ENCODE peak calls at places on chromosomes 11 and 22, in five cellular contexts. Z is tibial artery, E is spleen, J is BE2C, B is astrocyte. Y is an unnamed sample. For H3K27me3 and H3K4me1, the result is how much of the 10 kb centered on the place peaks cover.

GRCh38 chr22:17919276-17920144 is 104.9 kb downstream of the MICAL3 start:
- DNase-seq in Z (no peak), J (no peak), B (no peak), E (no peak), Y (no peak)

GRCh38 chr11:66966351-66966750 is 8.2 kb upstream of the PC start:
- DNase-seq in E (no peak), Z (no peak), B (no peak), J (no peak), Y (peak)

GRCh38 chr11:63244862-63245261 is 1.5 kb upstream of the SLC22A25 start:
- DNase-seq in J (no peak), E (no peak), Z (no peak), B (no peak), Y (no peak)

GRCh38 chr22:27502327-27502726 is 299.2 kb downstream of the MN1 start:
- DNase-seq in B (no peak), Z (no peak), E (no peak), J (no peak), Y (no peak)

GRCh38 chr11:66956689-66957290 is 1.4 kb downstream of the PC start:
- DNase-seq in E (no peak), Z (no peak), J (no peak), B (peak), Y (no peak)

GRCh38 chr22:43821606-43822425 is 9.7 kb upstream of the EFCAB6 start:
- DNase-seq in B (no peak), Z (peak), J (no peak), E (no peak), Y (no peak)

GRCh38 chr11:103888541-103888951 is 147.9 kb upstream of the DDI1 start:
- DNase-seq in E (no peak), Z (no peak), B (peak), J (no peak), Y (no peak)

GRCh38 chr11:76236092-76237026 is 30.1 kb upstream of the WNT11 start:
- DNase-seq in Z (no peak), E (peak), B (peak), J (peak), Y (peak)

GRCh38 chr11:111302298-111302697 is 4.0 kb downstream of the POU2AF3 start:
- DNase-seq in B (no peak), E (no peak), J (no peak), Z (no peak), Y (peak)

GRCh38 chr11:46271875-46272815 is 5.3 kb upstream of the CREB3L1 start:
- DNase-seq in J (no peak), Z (no peak), E (peak), B (peak), Y (no peak)

GRCh38 chr11:35013514-35014191 is 97.2 kb downstream of the PDHX start:
- DNase-seq in B (no peak), Z (no peak), E (no peak), J (no peak), Y (no peak)

GRCh38 chr11:35330924-35331323 is 88.4 kb downstream of the SLC1A2 start:
- DNase-seq in J (no peak), Z (no peak), E (no peak), B (no peak), Y (peak)

GRCh38 chr11:121337740-121338272 is 45.2 kb downstream of the SC5D start:
- DNase-seq in E (no peak), J (no peak), B (no peak), Z (no peak), Y (no peak)

GRCh38 chr11:1118755-1119275 is 38.9 kb upstream of the MUC5AC start:
- DNase-seq in J (no peak), Z (peak), B (no peak), E (no peak), Y (no peak)

GRCh38 chr22:24763872-24764485 is 10.5 kb downstream of the PIWIL3 start:
- DNase-seq in B (no peak), E (no peak), J (no peak), Z (no peak), Y (no peak)

GRCh38 chr22:23400286-23400981 is 179.7 kb downstream of the IGLL1 start:
- DNase-seq in J (no peak), B (no peak), E (no peak), Z (peak), Y (no peak)

GRCh38 chr11:15944460-15944859 is 411.9 kb downstream of the SOX6 start:
- DNase-seq in Z (no peak), E (no peak), J (no peak), B (no peak), Y (no peak)

DNA sequence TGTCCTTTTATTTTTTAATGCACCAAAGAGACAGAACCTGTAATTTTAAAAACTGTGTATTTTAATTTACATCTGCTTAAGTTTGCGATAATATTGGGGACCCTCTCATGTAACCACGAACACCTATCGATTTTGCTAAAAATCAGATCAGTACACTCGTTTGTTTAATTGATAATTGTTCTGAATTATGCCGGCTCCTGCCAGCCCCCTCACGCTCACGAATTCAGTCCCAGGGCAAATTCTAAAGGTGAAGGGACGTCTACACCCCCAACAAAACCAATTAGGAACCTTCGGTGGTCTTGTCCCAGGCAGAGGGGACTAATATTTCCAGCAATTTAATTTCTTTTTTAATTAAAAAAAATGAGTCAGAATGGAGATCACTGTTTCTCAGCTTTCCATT is 1.1 kb upstream of the CCND1 start:
- DNase-seq in E (no peak), J (no peak), Z (no peak), B (no peak), Y (no peak)
- H3K4me3 ChIP-seq in E (peak), J (peak), Z (peak), B (peak), Y (no peak)

DNA sequence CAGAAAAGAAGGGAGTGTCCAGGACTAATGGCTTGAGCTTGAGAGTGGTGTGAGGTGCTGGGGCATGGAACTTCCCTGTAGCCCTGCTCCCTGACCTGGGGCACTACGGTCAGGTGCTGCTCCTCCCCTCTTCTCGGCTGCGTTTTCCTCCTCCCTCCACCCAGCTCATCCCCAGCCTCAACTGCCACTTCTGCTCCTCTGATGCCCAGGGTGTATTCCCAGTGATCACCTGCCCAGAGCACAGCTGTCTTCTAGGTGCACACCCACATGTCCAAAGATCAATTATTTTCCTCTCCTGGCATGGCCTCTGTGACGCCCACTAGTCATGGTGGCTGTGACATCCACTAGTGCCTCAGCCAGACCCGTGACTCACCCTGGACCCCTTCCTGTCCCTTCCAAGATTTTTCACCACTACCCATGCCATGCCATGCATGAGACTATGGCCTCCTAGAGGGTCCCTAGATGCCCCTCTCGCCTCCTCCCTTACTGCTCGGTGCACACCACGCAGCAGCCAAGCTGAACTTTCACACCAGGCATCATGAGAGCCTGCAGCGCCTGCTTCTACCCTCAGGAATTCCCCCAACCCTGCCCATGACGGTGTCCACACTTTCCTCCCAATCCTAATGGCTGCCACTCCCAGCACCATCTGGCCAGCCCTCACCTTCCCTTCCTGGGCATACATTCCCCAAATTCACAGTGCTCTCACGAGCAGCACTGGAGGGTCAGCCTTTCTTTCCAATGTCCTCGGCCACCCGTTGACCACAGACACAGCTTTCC is 1.9 kb downstream of the P2RX6 start:
- DNase-seq in E (peak), J (no peak), B (no peak), Z (no peak), Y (peak)
- H3K27me3 ChIP-seq in E (under half), J (under half), B (under half), Z (under half), Y (under half)

DNA sequence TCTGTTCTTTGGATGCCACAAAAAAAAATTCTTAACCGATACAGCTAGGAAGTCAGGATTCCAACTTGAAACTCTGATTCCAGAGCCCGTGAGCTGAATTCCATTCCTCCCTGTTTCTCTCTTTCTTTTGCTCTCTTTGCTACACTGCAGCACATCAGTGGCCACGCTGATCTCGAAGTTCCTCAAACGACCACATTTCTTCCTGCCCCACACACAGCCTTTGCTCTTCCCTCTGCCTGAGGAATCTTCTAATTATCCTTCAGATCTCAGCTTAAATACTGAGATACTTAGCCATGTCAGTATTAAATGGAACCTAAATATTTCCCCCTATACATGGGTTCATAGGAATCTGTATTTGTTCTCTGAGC is 86.8 kb downstream of the MAML2 start:
- DNase-seq in B (no peak), E (no peak), Z (no peak), J (no peak), Y (no peak)
- H3K4me1 ChIP-seq in B (under half), E (half or more), Z (under half), J (under half), Y (under half)

DNA sequence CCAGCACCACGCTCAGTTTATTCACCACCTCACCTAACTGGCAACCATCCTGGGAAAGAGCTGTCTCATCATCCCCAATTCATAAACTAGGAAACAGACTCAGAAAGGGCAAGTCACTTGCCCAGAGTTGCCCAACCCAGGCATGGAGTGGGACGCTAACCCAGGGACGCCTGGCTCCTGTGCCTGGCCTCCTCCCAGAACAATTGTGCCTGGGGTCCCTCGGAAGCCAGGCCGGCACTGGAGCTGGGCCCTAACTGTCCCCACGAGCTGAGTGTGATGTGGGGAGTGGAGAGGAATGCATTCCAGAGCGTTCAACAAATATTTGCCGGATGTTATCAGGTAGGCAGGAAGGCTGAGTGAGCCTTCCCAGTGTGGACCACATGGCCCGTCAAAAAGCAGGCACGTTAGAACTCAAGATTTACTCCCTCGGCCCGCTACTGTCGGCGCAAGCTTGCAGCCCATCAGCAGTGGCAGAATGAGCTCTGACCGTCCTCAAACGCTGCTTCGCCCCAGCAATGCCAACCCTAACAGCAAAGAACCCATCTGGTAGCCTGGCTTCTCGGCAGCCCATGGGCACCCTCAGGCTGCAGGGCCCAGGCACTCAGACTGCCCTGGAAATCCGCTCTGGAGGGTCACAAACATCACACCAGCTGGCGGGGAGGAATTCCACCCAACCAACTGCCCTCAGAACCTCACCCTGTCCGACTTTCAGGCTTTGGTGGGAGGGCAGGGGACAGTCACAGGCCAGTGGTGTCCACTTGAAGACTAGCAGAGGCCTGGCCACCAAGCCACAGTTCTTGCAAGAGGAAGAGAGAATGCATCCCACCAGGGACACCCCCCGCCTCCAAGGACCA is 35.6 kb downstream of the MYH9 start:
- DNase-seq in B (no peak), E (no peak), J (no peak), Z (peak), Y (no peak)
- H3K4me3 ChIP-seq in B (peak), E (no peak), J (no peak), Z (peak), Y (no peak)

DNA sequence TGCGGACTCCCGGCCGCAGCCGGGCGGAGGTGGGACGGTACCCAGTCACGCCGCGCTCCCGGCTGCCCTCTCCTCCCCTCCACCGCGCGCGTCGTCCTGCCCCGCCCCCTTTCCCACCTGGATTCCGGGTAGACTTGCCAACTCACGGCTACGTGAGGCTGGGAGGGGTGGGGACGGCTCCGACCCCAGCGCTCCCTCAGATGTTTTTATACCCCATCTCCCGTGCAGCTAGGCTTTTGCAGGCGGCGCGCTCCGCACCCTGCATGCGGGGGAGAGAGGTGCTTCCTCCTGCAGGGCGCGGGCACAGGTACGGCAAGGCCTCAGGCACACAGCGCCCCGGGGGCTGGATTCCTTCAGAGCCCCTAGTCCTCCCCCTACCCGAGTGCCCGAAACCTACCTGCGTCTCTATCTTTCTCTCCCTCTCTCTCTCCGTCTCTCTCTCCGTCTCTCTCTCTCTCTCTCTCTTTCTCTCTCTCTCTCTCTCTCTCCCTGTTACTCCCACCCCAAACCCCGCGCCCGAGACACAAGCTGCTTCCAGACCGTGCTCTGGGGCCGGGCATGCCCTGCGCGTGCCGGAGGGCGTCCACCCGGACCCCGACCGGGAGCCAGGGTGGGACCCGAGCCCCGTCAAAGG is 1.9 kb downstream of the PDGFB start:
- DNase-seq in J (no peak), E (no peak), Z (no peak), B (no peak), Y (no peak)
- H3K27me3 ChIP-seq in J (half or more), E (under half), Z (under half), B (under half), Y (under half)

GRCh38 chr22:39148727-39149535 is 3.5 kb downstream of the CBX7 start:
- DNase-seq in B (no peak), E (peak), J (peak), Z (peak), Y (no peak)
- H3K4me1 ChIP-seq in B (under half), E (half or more), J (under half), Z (under half), Y (under half)

GRCh38 chr11:132942611-132943324 is 589.5 kb downstream of the OPCML start:
- DNase-seq in B (no peak), J (no peak), Z (no peak), E (no peak), Y (no peak)
- H3K4me3 ChIP-seq in B (peak), J (no peak), Z (no peak), E (peak), Y (no peak)

DNA sequence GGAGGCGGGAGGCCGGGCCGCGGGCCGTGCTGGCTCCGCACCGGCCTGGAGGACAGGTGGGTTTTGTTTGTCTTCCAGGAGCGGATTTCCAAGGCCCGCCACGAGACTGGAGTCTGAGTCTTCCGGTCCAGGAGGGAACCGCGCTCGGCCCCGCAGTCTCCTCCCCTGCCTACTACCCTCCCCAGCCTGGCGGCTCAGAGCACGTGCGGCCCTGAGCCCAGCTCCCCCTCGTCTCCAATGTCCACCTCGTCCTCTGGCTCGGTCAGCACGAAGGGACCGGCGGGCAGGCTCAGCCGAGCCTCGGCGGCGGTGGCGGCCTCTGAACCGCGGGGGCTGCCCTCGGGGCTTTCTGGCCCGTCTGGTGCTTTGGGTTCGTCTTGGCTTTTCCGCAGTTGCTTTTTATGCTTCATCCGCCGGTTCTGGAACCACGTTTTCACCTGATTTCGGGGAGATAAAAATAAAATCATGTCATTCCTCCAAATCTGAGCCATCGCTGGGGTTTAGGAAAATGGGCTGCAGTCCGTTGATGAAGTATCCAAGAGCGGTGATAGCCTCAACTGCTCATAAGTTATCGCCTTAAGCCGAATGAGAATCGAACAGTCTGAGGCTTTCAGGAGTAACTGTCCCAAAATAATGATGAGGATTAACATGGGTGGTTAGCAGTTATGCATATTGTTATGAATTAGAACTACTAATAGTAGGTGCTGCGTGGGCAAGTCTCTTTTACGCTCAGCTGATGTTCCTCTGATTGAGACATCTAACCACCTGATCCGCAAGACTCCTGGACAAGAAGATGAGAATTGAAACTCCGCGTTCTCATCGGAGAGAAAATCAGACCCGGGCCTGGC is 4.0 kb downstream of the BSX start:
- DNase-seq in Z (no peak), J (no peak), E (no peak), B (no peak), Y (no peak)
- H3K27me3 ChIP-seq in Z (under half), J (half or more), E (half or more), B (half or more), Y (under half)

GRCh38 chr22:36348760-36349159 is 39.0 kb downstream of the MYH9 start:
- DNase-seq in E (no peak), J (no peak), B (no peak), Z (no peak), Y (no peak)

GRCh38 chr22:36347094-36347493 is 40.7 kb downstream of the MYH9 start:
- DNase-seq in E (no peak), B (no peak), Z (peak), J (no peak), Y (no peak)

GRCh38 chr22:36350751-36351594 is 36.8 kb downstream of the MYH9 start:
- DNase-seq in Z (peak), E (no peak), J (no peak), B (peak), Y (no peak)

GRCh38 chr22:36352775-36353507 is 34.8 kb downstream of the MYH9 start:
- DNase-seq in E (no peak), J (no peak), Z (peak), B (peak), Y (no peak)

GRCh38 chr22:36349726-36350125 is 38.0 kb downstream of the MYH9 start:
- DNase-seq in Z (no peak), J (no peak), B (peak), E (no peak), Y (no peak)
- H3K4me1 ChIP-seq in Z (under half), J (under half), B (half or more), E (half or more), Y (under half)

DNA sequence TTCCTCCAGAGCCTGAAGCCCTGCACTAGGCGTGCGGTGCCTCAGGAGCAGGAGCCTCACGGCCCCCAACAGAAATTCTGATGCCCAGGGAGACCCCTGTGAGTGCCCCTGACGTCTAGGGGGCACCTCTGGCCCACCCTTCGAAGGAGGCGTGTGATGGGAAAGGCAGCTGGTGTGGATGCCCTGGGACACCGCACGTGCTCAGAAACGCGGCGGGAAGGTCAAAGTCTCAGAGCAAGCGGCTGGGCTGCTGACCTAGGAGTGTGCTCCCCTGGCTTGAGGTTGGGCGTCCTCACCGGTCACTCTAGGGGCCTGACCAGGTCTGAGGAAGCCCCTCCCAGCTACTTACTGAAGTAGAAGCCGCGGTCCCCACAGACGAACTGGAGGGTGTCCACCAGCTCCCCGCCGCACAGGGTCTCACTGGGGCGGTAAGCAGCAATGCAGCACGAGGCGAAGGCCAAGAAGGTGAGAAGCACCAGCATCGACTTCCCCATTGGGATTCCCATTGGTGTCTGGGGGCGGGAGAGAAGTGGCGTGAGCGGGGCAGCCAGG is 4.1 kb downstream of the IGF2 start:
- DNase-seq in Z (no peak), E (no peak), J (peak), B (no peak), Y (no peak)
- H3K4me3 ChIP-seq in Z (no peak), E (no peak), J (peak), B (no peak), Y (no peak)